ENCODE peak calls at places on chromosome 6, in ten cellular contexts. U is lung, V is A549, W is left ventricle myocardium inferior, O is IMR-90, Q is psoas muscle, R is keratinocyte, K is fibroblast of lung, Z is pancreas, X is mammary epithelial cell. D is an unnamed sample. For H3K4me1, the result is how much of the 10 kb centered on the place peaks cover.

GRCh38 chr6:97440590-97441176 is 157.7 kb upstream of the MMS22L start:
- DNase-seq in X (peak), V (peak), U (no peak), O (peak), R (no peak), Z (no peak), W (no peak), Q (no peak), K (peak), D (no peak)

GRCh38 chr6:124255296-124255695 is 451.6 kb downstream of the NKAIN2 start:
- DNase-seq in U (no peak), R (no peak), Q (no peak), V (no peak), K (no peak), O (no peak), X (no peak), W (no peak), Z (no peak), D (no peak)

GRCh38 chr6:87154641-87155271 is 609 bp upstream of the ZNF292 start:
- DNase-seq in O (peak), X (peak), R (no peak), V (peak), Z (no peak), U (no peak), W (no peak), Q (no peak), K (peak), D (no peak)

GRCh38 chr6:38935051-38935450 is 113.5 kb upstream of the GLP1R start:
- DNase-seq in V (no peak), R (no peak), Q (no peak), W (no peak), K (no peak), O (no peak), Z (no peak), X (no peak), U (no peak), D (no peak)

GRCh38 chr6:70549327-70549726 is 17.4 kb upstream of the SDHAF4 start:
- DNase-seq in X (peak), R (no peak), U (no peak), V (no peak), K (no peak), O (peak), Z (no peak), Q (no peak), W (no peak), D (no peak)

GRCh38 chr6:48883116-48883515 is 579.9 kb downstream of the MMUT start:
- DNase-seq in U (no peak), Q (no peak), W (no peak), K (no peak), O (no peak), V (no peak), R (no peak), Z (no peak), X (no peak), D (no peak)

GRCh38 chr6:54519161-54519560 is 210.9 kb downstream of the TINAG start:
- DNase-seq in R (no peak), Q (no peak), K (no peak), O (no peak), V (no peak), U (no peak), X (no peak), W (no peak), Z (no peak), D (no peak)

GRCh38 chr6:45076217-45076616 is 251.9 kb upstream of the RUNX2 start:
- DNase-seq in X (no peak), R (no peak), Q (no peak), Z (no peak), K (peak), U (no peak), O (peak), V (no peak), W (no peak), D (no peak)

GRCh38 chr6:120302041-120302440 is 952.5 kb upstream of the MAN1A1 start:
- DNase-seq in Q (no peak), O (no peak), R (no peak), X (no peak), K (no peak), Z (no peak), W (no peak), V (no peak), U (no peak), D (no peak)

GRCh38 chr6:27810768-27811298 is 101.4 kb downstream of the OR2B2 start:
- DNase-seq in Z (no peak), X (peak), O (no peak), R (no peak), Q (no peak), U (no peak), W (no peak), K (no peak), V (no peak), D (no peak)

GRCh38 chr6:1364791-1365190 is 24.6 kb upstream of the FOXF2 start:
- DNase-seq in X (no peak), Q (no peak), V (no peak), O (no peak), R (no peak), U (no peak), Z (no peak), K (no peak), W (no peak), D (no peak)

GRCh38 chr6:154302111-154302752 is 54.4 kb downstream of the IPCEF1 start:
- DNase-seq in V (no peak), W (no peak), Z (no peak), R (no peak), X (peak), Q (no peak), O (peak), U (peak), K (peak), D (no peak)

GRCh38 chr6:156519940-156520339 is 257.2 kb upstream of the ARID1B start:
- DNase-seq in Z (no peak), U (no peak), W (no peak), Q (no peak), V (no peak), O (no peak), X (no peak), R (no peak), K (no peak), D (no peak)

GRCh38 chr6:43858161-43859153 is 88.4 kb downstream of the VEGFA start:
- DNase-seq in U (no peak), Z (no peak), K (no peak), X (no peak), O (no peak), V (no peak), Q (peak), W (no peak), R (no peak), D (no peak)
- TF ChIP-seq CTCF in U (no peak), Z (no peak), K (no peak), X (no peak), O (no peak), V (no peak), Q (no peak), W (no peak), R (no peak), D (no peak)

GRCh38 chr6:108774555-108774954 is 73.7 kb upstream of the ARMC2 start:
- DNase-seq in K (no peak), O (no peak), V (no peak), R (no peak), Z (no peak), Q (no peak), U (no peak), W (no peak), X (no peak), D (no peak)
- H3K27ac ChIP-seq in K (no peak), O (no peak), V (no peak), R (no peak), Z (no peak), Q (no peak), U (no peak), W (no peak), X (no peak), D (no peak)

GRCh38 chr6:109000289-109000688 is 94.4 kb downstream of the SESN1 start:
- DNase-seq in R (no peak), Z (no peak), X (no peak), Q (no peak), O (no peak), W (no peak), K (no peak), U (no peak), V (no peak), D (no peak)
- H3K4me1 ChIP-seq in R (under half), Z (under half), X (under half), Q (half or more), O (under half), W (half or more), K (under half), U (under half), V (under half), D (half or more)

DNA sequence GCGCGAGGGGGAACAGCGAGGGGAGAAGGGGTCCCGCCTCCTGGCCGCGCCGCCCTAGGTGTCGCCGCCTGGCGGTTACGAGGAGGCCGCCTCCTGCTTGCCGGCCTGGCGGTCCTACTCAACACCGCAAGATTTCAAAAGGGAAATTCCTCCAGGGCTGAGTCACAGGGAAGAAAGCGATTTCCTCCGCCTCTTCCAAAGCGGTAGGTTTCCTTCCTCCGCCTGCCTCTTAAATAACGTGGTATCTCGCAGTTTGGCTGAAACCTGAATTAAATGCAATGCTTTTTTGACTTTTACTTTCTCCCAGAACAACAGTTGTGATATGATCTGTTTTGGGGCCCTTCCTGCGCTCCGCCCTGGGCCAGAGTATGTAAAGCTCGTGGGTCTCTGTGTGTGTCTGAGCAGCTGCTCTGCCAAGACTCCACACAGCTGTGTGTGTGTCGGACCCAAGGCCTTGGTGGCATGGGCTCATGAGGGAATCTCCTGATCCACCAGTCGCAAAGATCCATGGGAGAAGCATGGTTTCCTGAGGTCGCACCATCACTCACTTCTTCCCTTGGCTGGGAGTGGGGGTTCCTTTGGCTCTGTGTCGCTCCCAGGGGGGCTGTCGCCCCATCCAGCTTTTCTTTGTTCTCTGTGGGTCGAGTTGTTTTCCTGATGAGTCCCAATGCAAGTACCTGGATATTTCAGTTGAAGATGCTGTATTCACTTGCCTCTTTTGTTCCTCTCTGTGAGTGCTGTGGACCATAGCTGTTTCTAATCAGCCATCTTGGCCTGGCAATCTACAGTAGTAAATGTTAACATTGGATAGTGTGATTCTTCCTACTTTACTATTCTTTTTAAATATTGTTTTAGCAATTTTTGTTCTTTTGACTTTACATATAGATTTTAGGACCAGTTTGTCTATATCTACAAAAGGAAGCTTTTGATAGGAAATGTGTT is 31.6 kb upstream of the NOTCH4 start:
- DNase-seq in U (peak), O (peak), V (peak), Z (peak), W (peak), K (peak), Q (peak), R (peak), X (peak), D (peak)
- TF ChIP-seq CTCF in U (no peak), O (peak), V (peak), Z (peak), W (peak), K (peak), Q (peak), R (peak), X (peak), D (peak)